ENCODE peak calls at places on chromosomes 13 and 19, in ten cellular contexts. K is pancreas; V is nephron progenitor cell; B is dorsolateral prefrontal cortex; A is uterus; J is right lobe of liver; T is hippocampal formation; I is NCI-H1436 treated with DMSO at 0.1 percent for 48 hours; G is ELF-1; R is stimulated activated CD8-positive, alpha-beta memory T cell treated with anti-CD3 and anti-CD28 coated beads, Interleukin-15, amount 100 ng/mL, for 1 hour. S is an unnamed sample.

GRCh38 chr13:114282143-114282685 is 813 bp downstream of the UPF3A start:
- DNase-seq in K (peak; percentile 72), A (peak; percentile 41), G (peak; percentile 86), V (peak; percentile 57), I (no peak), T (no peak), R (peak; percentile 6), B (no peak), J (peak; percentile 64), S (peak; percentile 56)

GRCh38 chr13:110759710-110760109 is 46.2 kb downstream of the ING1 start:
- DNase-seq in T (no peak), A (no peak), V (no peak), G (no peak), J (no peak), I (no peak), R (no peak), K (no peak), B (no peak), S (no peak)

GRCh38 chr19:14272623-14273022 is 66.7 kb upstream of the ADGRL1 start:
- DNase-seq in K (no peak), I (no peak), V (no peak), R (no peak), G (no peak), T (no peak), A (no peak), J (no peak), B (no peak), S (no peak)

GRCh38 chr19:11872624-11873023 is 15.0 kb upstream of the ZNF69 start:
- DNase-seq in T (no peak), G (no peak), K (no peak), I (no peak), B (no peak), J (no peak), V (no peak), A (no peak), R (no peak), S (no peak)

GRCh38 chr19:3053780-3054179 is 8.5 kb downstream of the TLE5 start:
- DNase-seq in K (no peak), R (no peak), I (no peak), V (no peak), G (no peak), A (no peak), J (no peak), T (no peak), B (no peak), S (no peak)

GRCh38 chr19:40521276-40521675 is 54.5 kb downstream of the SPTBN4 start:
- DNase-seq in B (no peak), A (no peak), K (no peak), I (no peak), V (no peak), J (no peak), T (no peak), R (no peak), G (no peak), S (no peak)

GRCh38 chr19:3095375-3096191 is 1.4 kb downstream of the GNA11 start:
- DNase-seq in B (no peak), I (no peak), J (peak; percentile 57), A (no peak), V (peak; percentile 71), R (peak; percentile 6), K (peak; percentile 76), G (peak; percentile 85), T (no peak), S (no peak)

GRCh38 chr13:103130681-103131210 is 64.5 kb upstream of the SLC10A2 start:
- DNase-seq in K (no peak), T (no peak), G (no peak), A (no peak), I (no peak), J (no peak), R (no peak), V (no peak), B (no peak), S (peak; percentile 31)

GRCh38 chr19:4403005-4403761 is 743 bp downstream of the CHAF1A start:
- DNase-seq in K (peak; percentile 73), I (no peak), A (no peak), T (no peak), R (no peak), B (no peak), G (no peak), J (no peak), V (peak; percentile 17), S (no peak)

GRCh38 chr19:4539697-4540581 is at the start of gene LRG1:
- DNase-seq in I (no peak), K (peak; percentile 93), B (no peak), R (no peak), G (no peak), T (no peak), A (no peak), J (peak; percentile 96), V (no peak), S (no peak)

GRCh38 chr19:35612559-35613321 is at the start of gene HAUS5:
- DNase-seq in I (peak; percentile 73), G (peak; percentile 98), B (peak; percentile 94), T (peak; percentile 80), A (peak; percentile 95), V (peak; percentile 97), K (peak; percentile 97), R (peak; percentile 89), J (peak; percentile 93), S (peak; percentile 59)

GRCh38 chr19:2744113-2744512 is 4.3 kb upstream of the SLC39A3 start:
- DNase-seq in K (no peak), B (no peak), I (no peak), G (no peak), T (no peak), V (no peak), R (no peak), A (no peak), J (no peak), S (no peak)

GRCh38 chr19:9673912-9674668 is 810 bp downstream of the ZNF562 start:
- DNase-seq in V (no peak), K (no peak), I (no peak), R (no peak), J (no peak), B (no peak), A (no peak), T (no peak), G (peak; percentile 15), S (peak; percentile 84)

GRCh38 chr13:75415720-75416119 is 66.2 kb downstream of the TBC1D4 start:
- DNase-seq in J (no peak), R (no peak), T (no peak), G (no peak), I (no peak), B (no peak), A (no peak), K (no peak), V (no peak), S (peak; percentile 29)